ENCODE peak calls at places on chromosomes 5 and 9, in ten cellular contexts. One of them, this sample, is unnamed.

GRCh38 chr5:44663991-44664710 is 144.6 kb upstream of the MRPS30 start:
- DNase-seq in PC-3: no peak
- DNase-seq in fibroblast of lung: no peak
- DNase-seq in T-helper 1 cell: no peak
- DNase-seq in stimulated activated CD8-positive, alpha-beta memory T cell treated with anti-CD3 and anti-CD28 coated beads, Interleukin-2, amount 100 ng/mL, for 1 hour: no peak
- DNase-seq in AG04450: no peak
- DNase-seq in NCI-H748 treated with DMSO at 0.1 percent for 48 hours: no peak
- DNase-seq in psoas muscle: no peak
- DNase-seq in A172: no peak
- DNase-seq in suprapubic skin: no peak
- DNase-seq in this sample: no peak

GRCh38 chr5:172834570-172835245 is 657 bp downstream of the ERGIC1 start:
- DNase-seq in T-helper 1 cell: no peak
- DNase-seq in stimulated activated CD8-positive, alpha-beta memory T cell treated with anti-CD3 and anti-CD28 coated beads, Interleukin-2, amount 100 ng/mL, for 1 hour: no peak
- DNase-seq in NCI-H748 treated with DMSO at 0.1 percent for 48 hours: no peak
- DNase-seq in AG04450: no peak
- DNase-seq in suprapubic skin: no peak
- DNase-seq in A172: no peak
- DNase-seq in psoas muscle: no peak
- DNase-seq in fibroblast of lung: no peak
- DNase-seq in PC-3: no peak
- DNase-seq in this sample: peak

GRCh38 chr9:135516132-135516860 is 4.9 kb upstream of the LCN1 start:
- DNase-seq in T-helper 1 cell: no peak
- DNase-seq in psoas muscle: no peak
- DNase-seq in fibroblast of lung: no peak
- DNase-seq in AG04450: no peak
- DNase-seq in A172: peak
- DNase-seq in NCI-H748 treated with DMSO at 0.1 percent for 48 hours: no peak
- DNase-seq in PC-3: peak
- DNase-seq in suprapubic skin: peak
- DNase-seq in stimulated activated CD8-positive, alpha-beta memory T cell treated with anti-CD3 and anti-CD28 coated beads, Interleukin-2, amount 100 ng/mL, for 1 hour: no peak
- DNase-seq in this sample: no peak

GRCh38 chr5:56202483-56202882 is 30.6 kb downstream of the ANKRD55 start:
- DNase-seq in fibroblast of lung: no peak
- DNase-seq in stimulated activated CD8-positive, alpha-beta memory T cell treated with anti-CD3 and anti-CD28 coated beads, Interleukin-2, amount 100 ng/mL, for 1 hour: no peak
- DNase-seq in AG04450: no peak
- DNase-seq in PC-3: no peak
- DNase-seq in A172: no peak
- DNase-seq in T-helper 1 cell: no peak
- DNase-seq in NCI-H748 treated with DMSO at 0.1 percent for 48 hours: no peak
- DNase-seq in suprapubic skin: no peak
- DNase-seq in psoas muscle: no peak
- DNase-seq in this sample: no peak

GRCh38 chr9:20315672-20316071 is 306.6 kb downstream of the MLLT3 start:
- DNase-seq in stimulated activated CD8-positive, alpha-beta memory T cell treated with anti-CD3 and anti-CD28 coated beads, Interleukin-2, amount 100 ng/mL, for 1 hour: no peak
- DNase-seq in fibroblast of lung: peak
- DNase-seq in AG04450: peak
- DNase-seq in suprapubic skin: no peak
- DNase-seq in NCI-H748 treated with DMSO at 0.1 percent for 48 hours: no peak
- DNase-seq in T-helper 1 cell: peak
- DNase-seq in A172: peak
- DNase-seq in PC-3: peak
- DNase-seq in psoas muscle: no peak
- DNase-seq in this sample: peak

GRCh38 chr9:128323786-128324185 is 1.1 kb downstream of the COQ4 start:
- DNase-seq in A172: no peak
- DNase-seq in stimulated activated CD8-positive, alpha-beta memory T cell treated with anti-CD3 and anti-CD28 coated beads, Interleukin-2, amount 100 ng/mL, for 1 hour: no peak
- DNase-seq in T-helper 1 cell: no peak
- DNase-seq in AG04450: no peak
- DNase-seq in NCI-H748 treated with DMSO at 0.1 percent for 48 hours: no peak
- DNase-seq in psoas muscle: no peak
- DNase-seq in PC-3: no peak
- DNase-seq in suprapubic skin: no peak
- DNase-seq in fibroblast of lung: no peak
- DNase-seq in this sample: no peak

GRCh38 chr9:134315716-134316443 is 10.4 kb upstream of the RXRA start:
- DNase-seq in PC-3: no peak
- DNase-seq in psoas muscle: peak
- DNase-seq in NCI-H748 treated with DMSO at 0.1 percent for 48 hours: no peak
- DNase-seq in suprapubic skin: peak
- DNase-seq in fibroblast of lung: no peak
- DNase-seq in A172: no peak
- DNase-seq in stimulated activated CD8-positive, alpha-beta memory T cell treated with anti-CD3 and anti-CD28 coated beads, Interleukin-2, amount 100 ng/mL, for 1 hour: no peak
- DNase-seq in AG04450: no peak
- DNase-seq in T-helper 1 cell: no peak
- DNase-seq in this sample: no peak

GRCh38 chr5:132439521-132440206 is 50.9 kb downstream of the IRF1 start:
- DNase-seq in suprapubic skin: peak
- DNase-seq in NCI-H748 treated with DMSO at 0.1 percent for 48 hours: no peak
- DNase-seq in T-helper 1 cell: no peak
- DNase-seq in A172: peak
- DNase-seq in stimulated activated CD8-positive, alpha-beta memory T cell treated with anti-CD3 and anti-CD28 coated beads, Interleukin-2, amount 100 ng/mL, for 1 hour: no peak
- DNase-seq in psoas muscle: peak
- DNase-seq in AG04450: peak
- DNase-seq in fibroblast of lung: peak
- DNase-seq in PC-3: peak
- DNase-seq in this sample: no peak

GRCh38 chr5:34012791-34013190 is 4.9 kb upstream of the AMACR start:
- DNase-seq in stimulated activated CD8-positive, alpha-beta memory T cell treated with anti-CD3 and anti-CD28 coated beads, Interleukin-2, amount 100 ng/mL, for 1 hour: no peak
- DNase-seq in AG04450: no peak
- DNase-seq in suprapubic skin: no peak
- DNase-seq in NCI-H748 treated with DMSO at 0.1 percent for 48 hours: no peak
- DNase-seq in T-helper 1 cell: no peak
- DNase-seq in PC-3: no peak
- DNase-seq in psoas muscle: no peak
- DNase-seq in A172: no peak
- DNase-seq in fibroblast of lung: peak
- DNase-seq in this sample: no peak

GRCh38 chr9:99211746-99212145 is 10.0 kb downstream of the ALG2 start:
- DNase-seq in fibroblast of lung: no peak
- DNase-seq in T-helper 1 cell: no peak
- DNase-seq in psoas muscle: no peak
- DNase-seq in AG04450: no peak
- DNase-seq in suprapubic skin: no peak
- DNase-seq in stimulated activated CD8-positive, alpha-beta memory T cell treated with anti-CD3 and anti-CD28 coated beads, Interleukin-2, amount 100 ng/mL, for 1 hour: no peak
- DNase-seq in NCI-H748 treated with DMSO at 0.1 percent for 48 hours: no peak
- DNase-seq in PC-3: no peak
- DNase-seq in A172: no peak
- DNase-seq in this sample: no peak

GRCh38 chr5:20113031-20113685 is 125.2 kb upstream of the CDH18 start:
- DNase-seq in suprapubic skin: no peak
- DNase-seq in stimulated activated CD8-positive, alpha-beta memory T cell treated with anti-CD3 and anti-CD28 coated beads, Interleukin-2, amount 100 ng/mL, for 1 hour: no peak
- DNase-seq in AG04450: no peak
- DNase-seq in PC-3: no peak
- DNase-seq in fibroblast of lung: peak
- DNase-seq in NCI-H748 treated with DMSO at 0.1 percent for 48 hours: peak
- DNase-seq in A172: peak
- DNase-seq in T-helper 1 cell: no peak
- DNase-seq in psoas muscle: no peak
- DNase-seq in this sample: no peak

GRCh38 chr9:113347479-113347878 is 1.9 kb upstream of the BSPRY start:
- DNase-seq in NCI-H748 treated with DMSO at 0.1 percent for 48 hours: no peak
- DNase-seq in A172: no peak
- DNase-seq in suprapubic skin: no peak
- DNase-seq in fibroblast of lung: no peak
- DNase-seq in PC-3: no peak
- DNase-seq in AG04450: no peak
- DNase-seq in stimulated activated CD8-positive, alpha-beta memory T cell treated with anti-CD3 and anti-CD28 coated beads, Interleukin-2, amount 100 ng/mL, for 1 hour: no peak
- DNase-seq in psoas muscle: no peak
- DNase-seq in T-helper 1 cell: no peak
- DNase-seq in this sample: no peak

GRCh38 chr5:5340206-5340729 is 82.2 kb upstream of the ICE1 start:
- DNase-seq in psoas muscle: peak
- DNase-seq in suprapubic skin: peak
- DNase-seq in AG04450: peak
- DNase-seq in T-helper 1 cell: no peak
- DNase-seq in NCI-H748 treated with DMSO at 0.1 percent for 48 hours: no peak
- DNase-seq in A172: peak
- DNase-seq in PC-3: peak
- DNase-seq in stimulated activated CD8-positive, alpha-beta memory T cell treated with anti-CD3 and anti-CD28 coated beads, Interleukin-2, amount 100 ng/mL, for 1 hour: no peak
- DNase-seq in fibroblast of lung: peak
- DNase-seq in this sample: peak